ENCODE peak calls at places on chromosomes 6 and 20, in eight cellular contexts. D is HepG2, Q is IMR-90, S is transverse colon, H is spleen, Z is A549, I is sigmoid colon, P is uterus. X is an unnamed sample.

GRCh38 chr6:53651764-53652401 is 13.7 kb downstream of the KLHL31 start:
- DNase-seq in P (peak), I (peak), S (peak), D (peak), Z (peak), Q (peak), H (peak), X (no peak)

GRCh38 chr6:15487262-15487661 is 175.6 kb downstream of the DTNBP1 start:
- DNase-seq in I (no peak), H (no peak), S (no peak), D (no peak), P (no peak), Q (no peak), Z (no peak), X (peak)

GRCh38 chr20:31842471-31843157 is 2.8 kb downstream of the FOXS1 start:
- DNase-seq in P (peak), D (no peak), I (peak), H (no peak), S (no peak), Z (peak), Q (peak), X (no peak)

GRCh38 chr20:44110816-44111568 is 76.0 kb downstream of the JPH2 start:
- DNase-seq in P (no peak), H (no peak), S (no peak), I (no peak), Z (no peak), Q (no peak), D (no peak), X (peak)

GRCh38 chr20:10357974-10358373 is 76.0 kb downstream of the MKKS start:
- DNase-seq in Q (peak), I (no peak), P (no peak), H (no peak), Z (peak), D (no peak), S (no peak), X (no peak)

GRCh38 chr6:147023581-147023980 is 180.6 kb upstream of the STXBP5 start:
- DNase-seq in S (no peak), H (no peak), D (no peak), Q (peak), Z (no peak), I (no peak), P (no peak), X (no peak)

GRCh38 chr20:34825530-34826362 is at the start of gene NCOA6:
- DNase-seq in P (peak), Z (peak), H (peak), S (peak), D (peak), Q (peak), I (peak), X (peak)

GRCh38 chr6:7050911-7051779 is 56.6 kb upstream of the RREB1 start:
- DNase-seq in Q (peak), P (peak), S (peak), D (no peak), Z (peak), I (peak), H (peak), X (peak)

GRCh38 chr6:39088331-39088730 is 26.7 kb downstream of the SAYSD1 start:
- DNase-seq in P (no peak), D (peak), S (no peak), I (no peak), H (no peak), Q (peak), Z (peak), X (no peak)

GRCh38 chr20:11205769-11206362 is 532.1 kb upstream of the JAG1 start:
- DNase-seq in Z (no peak), P (no peak), Q (no peak), D (no peak), H (no peak), I (no peak), S (no peak), X (no peak)

GRCh38 chr6:1311400-1312192 is at the start of gene FOXQ1:
- DNase-seq in Z (peak), P (no peak), H (peak), I (no peak), S (peak), Q (peak), D (peak), X (no peak)

GRCh38 chr6:2042951-2043648 is 202.3 kb downstream of the GMDS start:
- DNase-seq in D (no peak), S (no peak), P (no peak), I (no peak), Q (no peak), Z (no peak), H (no peak), X (no peak)

GRCh38 chr6:112049051-112049799 is 4.7 kb upstream of the CCN6 start:
- DNase-seq in D (peak), S (no peak), I (no peak), Q (peak), H (no peak), P (no peak), Z (no peak), X (no peak)

GRCh38 chr20:41508335-41508734 is 109.8 kb downstream of the CHD6 start:
- DNase-seq in S (no peak), Z (no peak), Q (no peak), P (no peak), I (no peak), H (no peak), D (no peak), X (no peak)

GRCh38 chr20:33862709-33863403 is 51.7 kb downstream of the CHMP4B start:
- DNase-seq in H (peak), D (peak), Z (peak), S (peak), P (peak), Q (peak), I (peak), X (no peak)

GRCh38 chr6:55319961-55320690 is 7.1 kb upstream of the GFRAL start:
- DNase-seq in P (no peak), H (no peak), D (no peak), Z (no peak), Q (no peak), S (no peak), I (no peak), X (no peak)

GRCh38 chr20:43914697-43915208 is at the start of gene TOX2:
- DNase-seq in I (no peak), D (no peak), P (no peak), Q (no peak), Z (peak), H (peak), S (peak), X (no peak)

GRCh38 chr6:28985396-28986164 is 19.5 kb downstream of the ZNF311 start:
- DNase-seq in S (peak), P (peak), Z (peak), Q (peak), I (peak), H (peak), D (peak), X (no peak)

GRCh38 chr20:63132715-63133471 is 83.0 kb downstream of the YTHDF1 start:
- DNase-seq in Q (no peak), D (no peak), P (no peak), S (no peak), Z (no peak), H (peak), I (peak), X (no peak)

GRCh38 chr6:39407446-39407993 is 85.0 kb upstream of the KCNK16 start:
- DNase-seq in P (no peak), S (no peak), Q (no peak), Z (no peak), D (no peak), I (no peak), H (no peak), X (no peak)

GRCh38 chr6:16925461-16925860 is 164.2 kb upstream of the ATXN1 start:
- DNase-seq in D (no peak), P (no peak), H (no peak), I (no peak), Q (peak), S (no peak), Z (no peak), X (no peak)

GRCh38 chr20:59940129-59940955 is at the start of the genes FAM217B and PPP1R3D:
- DNase-seq in P (peak), S (peak), I (peak), D (peak), H (peak), Z (peak), Q (peak), X (no peak)
- TF ChIP-seq CTCF in P (peak), S (peak), I (no peak), D (peak), H (peak), Z (no peak), Q (peak), X (no peak)

GRCh38 chr6:10746915-10747250 is 722 bp upstream of the TMEM14B start:
- DNase-seq in H (no peak), Q (no peak), I (no peak), Z (no peak), P (no peak), S (no peak), D (no peak), X (no peak)

GRCh38 chr6:10743514-10743913 is 4.1 kb upstream of the TMEM14B start:
- DNase-seq in D (no peak), Z (no peak), Q (no peak), H (no peak), I (peak), S (no peak), P (no peak), X (no peak)

GRCh38 chr6:10749734-10750133 is 2.1 kb downstream of the TMEM14B start:
- DNase-seq in P (no peak), S (no peak), H (no peak), Q (no peak), I (peak), Z (no peak), D (no peak), X (no peak)

GRCh38 chr6:10745116-10745515 is 2.5 kb upstream of the TMEM14B start:
- DNase-seq in I (peak), P (no peak), S (no peak), Q (no peak), D (no peak), Z (no peak), H (no peak), X (no peak)

DNA sequence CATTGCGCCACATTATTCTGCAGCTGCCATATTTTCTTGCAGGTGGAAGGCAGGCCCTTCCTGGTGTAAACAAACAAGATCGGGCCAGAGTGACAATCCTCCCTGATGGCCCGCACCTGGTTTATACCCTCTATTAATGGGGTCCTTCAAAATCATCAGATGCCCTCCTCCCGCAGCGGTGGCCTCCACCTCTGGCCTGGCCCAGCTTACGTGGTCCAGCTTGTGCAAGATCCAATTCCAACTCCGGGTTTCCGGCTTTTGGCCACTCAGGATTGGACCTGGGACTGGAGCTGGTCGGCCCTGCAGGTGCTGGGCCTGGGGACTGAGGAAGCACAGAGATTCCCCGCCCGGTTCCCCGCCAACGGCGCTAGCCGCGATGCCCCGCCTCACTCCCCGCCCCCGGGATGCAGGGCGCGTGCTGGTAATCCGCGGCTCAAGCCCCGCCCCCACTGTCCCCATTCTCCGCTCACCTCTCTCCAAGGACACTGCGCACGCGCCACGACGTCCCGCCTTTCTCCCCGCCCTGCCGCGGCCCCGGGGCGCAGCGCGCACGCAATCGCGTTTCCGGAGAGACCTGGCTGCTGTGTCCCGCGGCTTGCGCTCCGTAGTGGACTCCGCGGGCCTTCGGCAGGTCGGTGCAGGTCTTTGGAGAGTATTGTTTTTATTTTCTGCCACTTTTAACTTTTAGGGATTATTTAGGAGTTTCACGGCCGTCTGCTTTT is at the start of gene TMEM14B:
- DNase-seq in I (peak), S (peak), H (peak), P (peak), Q (peak), D (peak), Z (peak), X (peak)
- TF ChIP-seq POLR2A in I (peak), S (peak), H (no peak), P (peak), Q (peak), D (peak), Z (peak), X (peak)

DNA sequence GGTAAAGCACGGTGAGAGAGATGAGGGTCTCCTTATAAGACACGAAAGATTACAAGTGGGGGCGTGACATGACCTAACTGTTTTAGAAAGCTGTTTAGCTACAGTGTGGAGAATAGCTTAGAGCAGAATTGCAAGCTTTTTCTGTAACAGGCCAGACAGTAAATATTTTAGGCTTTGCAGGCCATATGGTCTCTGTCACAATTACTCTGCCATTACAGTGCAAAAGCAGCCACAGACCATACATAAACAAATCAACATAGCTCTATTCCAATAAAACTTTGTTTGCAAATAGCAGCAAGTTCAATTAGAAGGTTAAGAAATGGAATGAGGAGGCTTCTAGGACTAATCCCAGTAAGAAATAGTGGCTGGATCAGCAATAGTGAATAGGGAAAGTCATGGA is 16.8 kb downstream of the PGM3 start:
- DNase-seq in I (no peak), S (no peak), P (no peak), H (no peak), Q (no peak), D (no peak), Z (no peak), X (no peak)
- TF ChIP-seq CTCF in I (no peak), S (no peak), P (no peak), H (no peak), Q (no peak), D (no peak), Z (no peak), X (no peak)

DNA sequence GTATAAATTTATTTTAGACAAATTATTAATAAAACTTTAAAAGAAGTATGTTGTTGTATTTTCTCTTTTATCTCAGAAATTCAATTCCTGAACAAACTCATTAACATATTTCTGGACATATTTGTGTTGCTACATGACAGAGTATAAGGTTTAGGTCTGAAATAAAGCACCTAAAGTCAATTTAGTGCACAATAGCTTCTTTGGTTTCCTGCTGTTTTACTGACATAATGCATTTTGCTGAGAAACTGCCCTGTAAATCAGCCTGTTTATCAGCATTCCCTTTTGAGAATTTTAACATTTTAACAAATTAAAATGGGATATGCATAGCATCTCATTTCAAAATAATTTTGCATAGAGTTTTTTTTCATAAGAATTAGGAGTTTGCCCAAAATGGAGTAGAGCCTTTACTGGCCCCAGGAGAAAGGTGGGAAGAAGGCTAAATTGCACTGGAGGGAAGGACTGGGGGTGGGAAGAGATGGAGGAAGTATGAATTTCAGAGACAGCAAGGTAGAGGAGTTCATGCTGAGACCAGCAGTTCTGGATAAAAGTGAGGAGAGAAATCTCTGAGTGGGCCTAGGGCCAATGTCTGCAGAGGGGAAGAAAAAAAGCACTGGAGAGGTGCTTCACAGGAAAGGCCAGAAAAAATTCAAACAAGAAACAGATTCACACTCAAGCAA is 324.2 kb upstream of the HSF2 start:
- DNase-seq in I (no peak), D (no peak), H (no peak), Z (no peak), S (no peak), Q (no peak), P (no peak), X (no peak)
- TF ChIP-seq POLR2A in I (no peak), D (no peak), H (no peak), Z (no peak), S (no peak), Q (no peak), P (no peak), X (no peak)

GRCh38 chr6:84197708-84198107 is 29.7 kb downstream of the CEP162 start:
- DNase-seq in I (no peak), Z (no peak), Q (no peak), D (no peak), P (no peak), S (no peak), H (no peak), X (no peak)
- TF ChIP-seq CTCF in I (no peak), Z (no peak), Q (no peak), D (peak), P (no peak), S (no peak), H (no peak), X (no peak)

GRCh38 chr20:20089018-20089417 is 36.7 kb downstream of the CFAP61 start:
- DNase-seq in Q (no peak), Z (no peak), P (no peak), D (no peak), S (no peak), I (no peak), H (no peak), X (no peak)
- TF ChIP-seq POLR2A in Q (no peak), Z (no peak), P (no peak), D (no peak), S (no peak), I (no peak), H (no peak), X (no peak)

GRCh38 chr20:24165336-24166126 is 177.0 kb upstream of the GGTLC1 start:
- DNase-seq in Q (no peak), S (no peak), D (no peak), P (peak), H (no peak), Z (no peak), I (peak), X (no peak)

GRCh38 chr20:24163501-24163900 is 174.9 kb upstream of the GGTLC1 start:
- DNase-seq in Q (no peak), I (no peak), P (no peak), Z (no peak), H (no peak), D (no peak), S (no peak), X (no peak)

GRCh38 chr20:24166412-24166811 is 177.8 kb upstream of the GGTLC1 start:
- DNase-seq in P (no peak), S (no peak), I (no peak), Z (no peak), Q (no peak), H (no peak), D (no peak), X (no peak)

GRCh38 chr20:24166127-24166389 is 177.5 kb upstream of the GGTLC1 start:
- DNase-seq in P (peak), H (no peak), S (no peak), Z (no peak), Q (no peak), D (no peak), I (no peak), X (no peak)

GRCh38 chr20:24164360-24164759 is 175.8 kb upstream of the GGTLC1 start:
- DNase-seq in Q (no peak), I (no peak), D (peak), Z (peak), P (no peak), S (no peak), H (no peak), X (no peak)
- TF ChIP-seq CTCF in Q (peak), I (no peak), D (peak), Z (peak), P (no peak), S (peak), H (peak), X (no peak)

GRCh38 chr6:30556714-30556963 is 350 bp upstream of the GNL1 start:
- DNase-seq in S (peak), D (no peak), P (peak), Z (no peak), I (peak), H (peak), Q (no peak), X (peak)

GRCh38 chr6:30556964-30557682 is at the start of gene PRR3:
- DNase-seq in Z (peak), D (peak), I (peak), Q (peak), S (peak), H (peak), P (peak), X (peak)

GRCh38 chr6:30554962-30555361 is 1.3 kb downstream of the GNL1 start:
- DNase-seq in Q (peak), P (no peak), Z (no peak), H (no peak), I (no peak), D (no peak), S (no peak), X (no peak)

GRCh38 chr6:30555428-30556005 is 772 bp downstream of the GNL1 start:
- DNase-seq in D (no peak), Q (peak), Z (no peak), H (peak), S (peak), I (peak), P (peak), X (no peak)

GRCh38 chr6:30556006-30556713 is at the start of gene GNL1:
- DNase-seq in H (peak), Q (peak), P (peak), I (peak), Z (peak), S (peak), D (peak), X (peak)
- TF ChIP-seq POLR2A in H (no peak), Q (peak), P (peak), I (peak), Z (no peak), S (no peak), D (peak), X (peak)

X was measured in vagina.